ENCODE peak calls at places on chromosomes 13 and 19, in eight cellular contexts. N is BJ, E is mesendoderm, S is ascending aorta, Z is neuronal stem cell, W is GM12865, A is bronchial epithelial cell, J is HFF-Myc. C is an unnamed sample.

GRCh38 chr13:43136940-43137574 is 113.7 kb downstream of the DNAJC15 start:
- DNase-seq in N (no peak), E (no peak), S (no peak), Z (no peak), W (no peak), A (no peak), J (no peak), C (no peak)

GRCh38 chr19:2603320-2603719 is 99.2 kb downstream of the GNG7 start:
- DNase-seq in N (peak; percentile 74), E (peak; percentile 85), S (peak; percentile 85), Z (no peak), W (peak; percentile 43), A (no peak), J (no peak), C (peak; percentile 76)

GRCh38 chr13:97386832-97387486 is 47.0 kb upstream of the RAP2A start:
- DNase-seq in N (no peak), E (no peak), S (peak; percentile 69), Z (no peak), W (peak; percentile 15), A (no peak), J (no peak), C (no peak)

GRCh38 chr19:44925114-44925891 is 10.9 kb downstream of the APOC1 start:
- DNase-seq in N (no peak), E (no peak), S (peak; percentile 83), Z (no peak), W (no peak), A (no peak), J (no peak), C (peak; percentile 19)

GRCh38 chr19:38265213-38265861 is 964 bp downstream of the SPINT2 start:
- DNase-seq in N (no peak), E (peak; percentile 72), S (peak; percentile 81), Z (no peak), W (no peak), A (peak; percentile 71), J (no peak), C (peak; percentile 61)

GRCh38 chr13:77784531-77784930 is 87.0 kb downstream of the SLAIN1 start:
- DNase-seq in N (no peak), E (peak; percentile 35), S (no peak), Z (no peak), W (no peak), A (no peak), J (no peak), C (peak; percentile 29)

GRCh38 chr13:95588721-95589120 is 36.2 kb downstream of the CLDN10 start:
- DNase-seq in N (no peak), E (no peak), S (no peak), Z (no peak), W (no peak), A (peak; percentile 85), J (peak; percentile 16), C (no peak)

GRCh38 chr13:31885994-31886393 is 145.6 kb upstream of the FRY start:
- DNase-seq in N (no peak), E (peak; percentile 34), S (no peak), Z (no peak), W (no peak), A (no peak), J (no peak), C (no peak)

GRCh38 chr19:38727868-38728660 is 16.2 kb downstream of the CAPN12 start:
- DNase-seq in N (no peak), E (peak; percentile 56), S (no peak), Z (no peak), W (no peak), A (no peak), J (no peak), C (no peak)

GRCh38 chr13:100694722-100695644 is 20.4 kb upstream of the TMTC4 start:
- DNase-seq in N (no peak), E (peak; percentile 83), S (no peak), Z (peak; percentile 17), W (no peak), A (peak; percentile 22), J (no peak), C (peak; percentile 85)

GRCh38 chr13:33345842-33346241 is 60.3 kb upstream of the STARD13 start:
- DNase-seq in N (no peak), E (no peak), S (no peak), Z (no peak), W (no peak), A (no peak), J (no peak), C (no peak)

GRCh38 chr19:37975596-37976515 is 68.8 kb downstream of the SIPA1L3 start:
- DNase-seq in N (no peak), E (no peak), S (no peak), Z (no peak), W (peak; percentile 75), A (no peak), J (no peak), C (no peak)

GRCh38 chr19:5968431-5969373 is 9.2 kb downstream of the RANBP3 start:
- DNase-seq in N (no peak), E (peak; percentile 61), S (no peak), Z (no peak), W (no peak), A (peak; percentile 79), J (no peak), C (peak; percentile 58)

DNA sequence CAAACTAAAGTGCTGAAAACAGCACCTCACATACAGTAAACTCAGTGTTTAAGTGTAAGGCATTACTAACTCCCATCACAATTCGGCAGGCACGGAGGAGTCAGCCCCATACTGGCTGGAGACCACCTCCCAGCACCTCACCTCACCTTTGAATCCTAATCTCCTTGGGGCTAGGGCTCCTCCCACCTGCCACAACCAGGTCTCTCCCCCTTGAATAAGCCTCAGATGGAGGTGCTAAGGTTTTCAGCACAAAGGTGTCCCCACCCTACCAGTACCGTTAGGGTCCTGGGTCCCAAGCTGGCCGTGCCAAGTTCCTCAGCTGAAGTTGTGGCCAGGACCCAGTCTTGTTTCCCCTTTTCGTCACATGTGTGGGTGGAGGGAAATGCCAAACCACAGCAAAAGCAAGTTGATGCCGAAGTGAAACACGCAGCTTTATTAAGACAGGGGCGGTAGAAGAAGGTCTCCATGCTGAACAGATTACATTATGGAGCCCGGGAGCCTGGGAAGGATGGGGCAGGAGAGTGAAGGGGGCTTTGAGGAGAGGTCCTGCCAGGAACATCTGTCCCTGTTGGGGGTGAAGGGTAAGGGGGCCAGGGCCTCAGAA is at the start of gene IGFLR1:
- DNase-seq in N (no peak), E (no peak), S (no peak), Z (no peak), W (peak; percentile 89), A (no peak), J (no peak), C (no peak)
- H3K4me3 ChIP-seq in N (no peak within 1 kb of the TSS), E (no peak within 1 kb of the TSS), S (peak within 1 kb of the TSS; percentile 56), Z (no peak within 1 kb of the TSS), W (peak within 1 kb of the TSS; percentile 58), A (no peak within 1 kb of the TSS), J (peak within 1 kb of the TSS; percentile 53), C (peak within 1 kb of the TSS; percentile 61)

DNA sequence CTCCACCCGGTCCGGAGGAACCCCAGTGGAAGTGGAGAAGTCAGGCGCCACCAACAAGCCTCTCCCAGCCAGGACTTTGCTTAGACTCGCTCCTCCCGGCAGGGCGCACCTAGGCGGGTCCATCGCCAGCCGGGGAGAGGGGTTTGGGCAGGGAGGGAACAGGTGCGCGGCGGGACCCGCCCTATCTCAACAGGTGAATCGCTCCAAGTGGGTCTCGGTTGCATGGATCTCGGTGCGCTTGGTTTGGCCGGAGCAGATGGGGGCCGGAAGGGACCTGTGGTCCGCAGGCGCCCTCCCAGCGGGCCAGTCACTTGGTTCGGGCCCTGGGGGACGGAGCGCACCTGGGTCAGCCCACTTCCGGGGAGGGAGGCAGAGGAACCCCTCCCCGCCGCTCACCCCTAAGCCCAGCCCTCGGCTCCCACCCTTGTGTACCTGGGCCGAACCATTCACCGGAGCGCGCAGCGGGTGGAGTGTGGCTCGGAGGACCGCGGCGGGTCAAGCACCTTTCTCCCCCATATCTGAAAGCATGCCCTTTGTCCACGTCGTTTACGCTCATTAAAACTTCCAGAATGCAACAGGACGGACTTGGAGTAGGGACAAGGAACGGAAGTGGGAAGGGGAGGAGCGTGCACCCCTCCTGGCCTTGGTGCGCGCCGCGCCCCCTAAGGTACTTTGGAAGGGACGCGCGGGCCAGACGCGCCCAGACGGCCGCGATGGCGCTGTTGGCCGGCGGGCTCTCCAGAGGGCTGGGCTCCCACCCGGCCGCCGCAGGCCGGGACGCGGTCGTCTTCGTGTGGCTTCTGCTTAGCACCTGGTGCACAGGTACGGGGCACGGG is at the start of gene LSR:
- DNase-seq in N (no peak), E (peak; percentile 97), S (no peak), Z (peak; percentile 88), W (peak; percentile 95), A (peak; percentile 77), J (no peak), C (peak; percentile 99)
- H3K4me3 ChIP-seq in N (no peak within 1 kb of the TSS), E (peak within 1 kb of the TSS; percentile 71), S (peak within 1 kb of the TSS; percentile 52), Z (peak within 1 kb of the TSS; percentile 96), W (peak within 1 kb of the TSS; percentile 80), A (peak within 1 kb of the TSS; percentile 98), J (peak within 1 kb of the TSS; percentile 7), C (peak within 1 kb of the TSS; percentile 93)

GRCh38 chr13:41914552-41914951 is 46.4 kb downstream of the VWA8 start:
- DNase-seq in N (no peak), E (no peak), S (no peak), Z (no peak), W (no peak), A (no peak), J (no peak), C (no peak)

GRCh38 chr13:41919031-41919740 is 41.7 kb downstream of the VWA8 start:
- DNase-seq in N (no peak), E (no peak), S (no peak), Z (no peak), W (no peak), A (no peak), J (no peak), C (no peak)

GRCh38 chr13:41915096-41915495 is 45.8 kb downstream of the VWA8 start:
- DNase-seq in N (no peak), E (no peak), S (no peak), Z (no peak), W (no peak), A (peak; percentile 79), J (no peak), C (no peak)

GRCh38 chr13:41917641-41918040 is 43.3 kb downstream of the VWA8 start:
- DNase-seq in N (peak; percentile 18), E (no peak), S (no peak), Z (no peak), W (peak; percentile 32), A (peak; percentile 48), J (no peak), C (no peak)

DNA sequence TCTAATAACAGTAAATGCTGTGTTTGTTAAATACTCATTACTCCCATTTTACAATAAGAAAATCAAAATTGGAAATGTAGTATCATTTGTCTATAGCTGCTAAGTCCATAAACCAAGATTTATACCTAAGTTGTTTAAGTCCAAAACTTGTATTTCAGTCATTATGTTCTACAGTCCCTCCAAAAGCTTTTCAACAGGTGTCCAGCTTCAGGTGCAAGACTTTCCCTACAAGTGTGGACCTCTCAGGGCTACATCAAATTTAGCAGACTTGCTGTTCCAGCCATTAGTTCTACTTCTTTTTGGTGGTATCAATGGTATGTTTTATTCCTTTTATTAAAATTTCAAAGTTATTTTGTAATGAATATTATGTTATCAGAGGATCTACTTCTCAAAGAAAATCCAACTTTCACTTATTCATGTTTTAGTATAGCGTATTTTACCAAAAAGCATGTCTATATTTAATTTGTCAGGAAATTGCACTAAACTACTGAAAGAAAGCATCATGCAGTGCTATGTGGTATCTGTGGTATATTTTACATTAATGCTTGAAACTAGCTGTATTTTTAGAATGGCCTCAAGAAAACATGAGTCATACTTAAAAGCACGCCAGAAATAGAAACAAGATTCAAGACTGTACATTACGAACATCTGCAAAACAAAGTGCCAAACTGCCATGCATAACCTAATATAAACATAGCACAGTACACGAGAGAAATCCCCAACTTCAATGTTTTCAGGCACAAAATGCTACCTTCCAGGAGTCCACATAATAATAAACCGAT is 44.5 kb downstream of the VWA8 start:
- DNase-seq in N (peak; percentile 52), E (no peak), S (no peak), Z (no peak), W (peak; percentile 84), A (peak; percentile 74), J (peak; percentile 87), C (no peak)
- H3K4me3 ChIP-seq in N (no peak overlapping the region), E (no peak overlapping the region), S (no peak overlapping the region), Z (no peak overlapping the region), W (peak overlapping the region; percentile 43), A (no peak overlapping the region), J (no peak overlapping the region), C (no peak overlapping the region)

GRCh38 chr19:58304255-58304654 is 922 bp upstream of the ERVK3-1 start:
- DNase-seq in N (no peak), E (no peak), S (no peak), Z (no peak), W (no peak), A (no peak), J (no peak), C (peak; percentile 57)
- H3K4me3 ChIP-seq in N (no peak overlapping the region), E (no peak overlapping the region), S (peak overlapping the region; percentile 87), Z (no peak overlapping the region), W (no peak overlapping the region), A (no peak overlapping the region), J (no peak overlapping the region), C (no peak overlapping the region)